ENCODE peak calls at places on chromosomes 2 and 18, in five cellular contexts. A, Y, T, Z and G are unnamed samples.

GRCh38 chr2:86017901-86018896 is 87.5 kb downstream of the POLR1A start:
- DNase-seq in A (peak), Y (peak), T (peak), Z (peak), G (no peak)

GRCh38 chr2:109061736-109062557 is 67.1 kb upstream of the SH3RF3 start:
- DNase-seq in A (no peak), Y (no peak), T (no peak), Z (no peak), G (no peak)

GRCh38 chr2:26623541-26624497 is 17.3 kb downstream of the CIB4 start:
- DNase-seq in A (no peak), Y (no peak), T (no peak), Z (no peak), G (no peak)

GRCh38 chr2:148814143-148814852 is 60.7 kb upstream of the KIF5C start:
- DNase-seq in A (no peak), Y (no peak), T (no peak), Z (peak), G (no peak)

GRCh38 chr2:239322414-239323086 is 78.3 kb downstream of the HDAC4 start:
- DNase-seq in A (no peak), Y (no peak), T (no peak), Z (no peak), G (peak)

GRCh38 chr2:128315829-128316776 is 2.6 kb downstream of the HS6ST1 start:
- DNase-seq in A (no peak), Y (no peak), T (no peak), Z (peak), G (peak)

GRCh38 chr2:237157551-237158102 is 71.9 kb downstream of the COPS8 start:
- DNase-seq in A (no peak), Y (no peak), T (no peak), Z (no peak), G (no peak)

GRCh38 chr2:43452318-43452731 is 143.5 kb downstream of the THADA start:
- DNase-seq in A (no peak), Y (no peak), T (no peak), Z (no peak), G (no peak)

GRCh38 chr18:7467708-7468466 is 99.2 kb upstream of the PTPRM start:
- DNase-seq in A (no peak), Y (peak), T (no peak), Z (no peak), G (no peak)

GRCh38 chr18:39806519-39806918 is 2148.5 kb upstream of the PIK3C3 start:
- DNase-seq in A (no peak), Y (peak), T (no peak), Z (no peak), G (no peak)

GRCh38 chr2:158967114-158967730 is 1.2 kb upstream of the TANC1 start:
- DNase-seq in A (no peak), Y (no peak), T (no peak), Z (no peak), G (no peak)
- TF ChIP-seq CTCF in A (no peak), Y (no peak), T (no peak), Z (no peak), G (no peak)

GRCh38 chr2:225600444-225600843 is 200.9 kb downstream of the NYAP2 start:
- DNase-seq in A (no peak), Y (no peak), T (no peak), Z (no peak), G (no peak)

GRCh38 chr2:225598922-225599321 is 199.4 kb downstream of the NYAP2 start:
- DNase-seq in A (no peak), Y (no peak), T (no peak), Z (no peak), G (no peak)

GRCh38 chr2:225599856-225600255 is 200.3 kb downstream of the NYAP2 start:
- DNase-seq in A (no peak), Y (no peak), T (no peak), Z (no peak), G (no peak)

GRCh38 chr2:225598426-225598825 is 198.9 kb downstream of the NYAP2 start:
- DNase-seq in A (no peak), Y (no peak), T (no peak), Z (no peak), G (no peak)

DNA sequence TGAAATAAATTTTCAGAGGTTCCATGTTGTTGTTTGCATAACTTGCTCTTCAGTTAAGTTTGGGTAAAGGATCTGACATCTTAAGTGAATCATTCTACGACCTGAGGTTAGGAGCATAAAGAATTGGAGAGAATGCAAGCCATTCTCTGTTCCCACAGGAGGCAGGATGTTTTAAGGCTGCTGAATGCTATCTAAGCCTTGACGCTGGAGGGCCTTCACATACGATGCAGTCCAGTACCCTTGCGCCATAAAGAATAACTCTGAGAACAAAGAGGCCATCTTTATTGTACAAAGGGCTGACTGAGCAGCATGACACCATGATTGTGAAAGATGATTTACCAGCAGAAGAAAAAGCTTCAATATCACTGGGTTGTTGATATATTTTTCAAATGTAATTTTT is 198.4 kb downstream of the NYAP2 start:
- DNase-seq in A (no peak), Y (no peak), T (no peak), Z (no peak), G (no peak)
- TF ChIP-seq CTCF in A (no peak), Y (no peak), T (no peak), Z (no peak), G (no peak)

GRCh38 chr2:163723352-163723751 is 12.5 kb downstream of the FIGN start:
- DNase-seq in A (no peak), Y (no peak), T (no peak), Z (no peak), G (no peak)
- TF ChIP-seq CTCF in A (no peak), Y (no peak), T (no peak), Z (no peak), G (no peak)

DNA sequence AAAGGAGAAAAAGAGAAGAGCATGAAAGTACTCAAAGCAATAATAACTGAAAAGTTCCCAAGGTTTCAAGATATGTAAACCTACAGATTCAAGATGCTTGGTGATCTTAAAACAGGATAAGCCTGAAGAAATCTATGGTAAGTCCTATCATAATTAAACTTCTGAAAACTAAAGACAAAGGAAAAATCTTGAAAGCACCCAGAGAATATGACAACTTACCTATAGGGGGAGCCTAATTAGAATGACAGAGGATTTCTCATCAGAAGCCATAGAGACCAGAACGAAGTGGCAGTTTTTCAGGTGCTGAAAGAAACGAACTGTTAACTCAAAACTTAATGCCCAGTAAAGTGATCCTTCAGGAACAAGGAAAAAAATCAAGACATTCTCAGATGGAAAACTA is 59.7 kb downstream of the XDH start:
- DNase-seq in A (peak), Y (peak), T (no peak), Z (peak), G (no peak)
- TF ChIP-seq CTCF in A (peak), Y (peak), T (no peak), Z (peak), G (peak)

DNA sequence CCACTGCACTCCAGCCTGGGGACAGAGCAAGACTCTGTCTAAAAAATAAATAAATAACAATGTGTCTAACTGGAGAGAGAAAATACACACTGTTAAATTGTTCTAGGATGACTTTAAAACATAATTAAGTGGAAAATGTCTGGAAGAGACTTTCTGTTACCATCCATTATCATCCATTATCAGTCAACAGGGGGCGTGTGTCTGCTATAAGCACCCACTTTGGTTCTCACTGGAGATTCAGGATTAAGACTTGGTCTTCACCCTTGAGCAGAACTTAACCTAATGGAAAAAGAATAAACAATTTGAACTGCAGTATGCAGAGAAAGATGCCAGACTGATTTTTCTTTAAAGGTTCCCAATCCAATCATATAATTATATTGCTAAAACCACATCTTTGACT is 999.8 kb upstream of the GYPC start:
- DNase-seq in A (no peak), Y (no peak), T (no peak), Z (no peak), G (no peak)
- TF ChIP-seq CTCF in A (no peak), Y (no peak), T (no peak), Z (peak), G (no peak)

GRCh38 chr2:73212448-73213176 is 1.4 kb upstream of the SMYD5 start:
- DNase-seq in A (peak), Y (peak), T (peak), Z (peak), G (peak)

GRCh38 chr2:73217160-73217559 is 3.1 kb downstream of the SMYD5 start:
- DNase-seq in A (no peak), Y (no peak), T (no peak), Z (no peak), G (no peak)

GRCh38 chr2:73212098-73212447 is 2.0 kb upstream of the SMYD5 start:
- DNase-seq in A (no peak), Y (no peak), T (no peak), Z (no peak), G (no peak)

GRCh38 chr2:73215254-73215653 is 1.2 kb downstream of the SMYD5 start:
- DNase-seq in A (no peak), Y (no peak), T (no peak), Z (no peak), G (no peak)

DNA sequence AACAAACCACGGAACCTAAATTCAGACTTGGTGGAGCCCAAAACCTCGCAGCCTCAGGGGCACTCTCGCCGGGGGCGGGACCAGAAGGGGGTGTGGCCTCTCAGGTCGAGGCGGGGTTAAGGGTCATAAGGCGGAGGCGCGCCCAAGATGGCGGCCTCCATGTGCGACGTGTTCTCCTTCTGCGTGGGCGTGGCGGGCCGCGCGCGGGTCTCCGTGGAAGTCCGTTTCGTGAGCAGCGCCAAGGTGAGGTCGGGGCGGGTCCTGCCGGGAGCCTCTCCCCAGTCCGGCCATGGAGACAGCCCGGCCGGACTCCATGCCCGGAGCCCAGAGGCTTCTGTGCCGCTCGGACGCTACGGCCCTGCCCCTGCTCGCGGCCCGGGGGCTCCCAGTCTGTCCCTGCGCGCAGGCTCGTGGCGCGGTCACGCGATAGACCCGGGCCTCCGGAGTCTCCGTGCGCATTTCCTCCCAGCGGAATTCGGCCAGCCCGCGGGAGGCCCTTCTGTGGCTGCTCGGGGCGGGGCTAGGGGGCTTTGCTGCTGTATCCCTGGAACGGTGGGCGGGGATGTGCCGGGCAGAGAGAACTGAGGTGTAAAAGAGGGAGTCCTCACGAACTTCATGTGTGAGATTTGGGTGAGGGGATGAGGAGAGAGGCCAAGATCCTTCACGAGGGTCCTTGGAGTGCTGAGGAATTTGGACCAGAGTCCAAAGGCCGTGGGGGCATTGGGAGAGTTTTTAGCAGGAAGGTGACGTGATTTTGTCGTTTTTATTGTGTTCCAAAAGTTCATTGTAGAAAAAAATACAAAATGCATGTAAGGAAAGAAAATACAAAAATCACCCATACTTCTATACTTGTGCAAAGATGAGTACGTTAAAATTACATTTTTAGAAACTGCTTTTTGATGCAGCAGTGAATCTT is at the start of gene SMYD5:
- DNase-seq in A (peak), Y (peak), T (peak), Z (peak), G (peak)
- TF ChIP-seq CTCF in A (no peak), Y (no peak), T (no peak), Z (no peak), G (no peak)

GRCh38 chr2:99670768-99671734 is 181.2 kb upstream of the REV1 start:
- DNase-seq in A (no peak), Y (no peak), T (no peak), Z (no peak), G (no peak)

GRCh38 chr2:99662761-99663341 is 173.0 kb upstream of the REV1 start:
- DNase-seq in A (no peak), Y (peak), T (no peak), Z (no peak), G (no peak)

GRCh38 chr2:99663641-99664040 is 173.8 kb upstream of the REV1 start:
- DNase-seq in A (no peak), Y (no peak), T (no peak), Z (no peak), G (no peak)

GRCh38 chr2:99660616-99661416 is 171.0 kb upstream of the REV1 start:
- DNase-seq in A (no peak), Y (no peak), T (no peak), Z (no peak), G (no peak)

DNA sequence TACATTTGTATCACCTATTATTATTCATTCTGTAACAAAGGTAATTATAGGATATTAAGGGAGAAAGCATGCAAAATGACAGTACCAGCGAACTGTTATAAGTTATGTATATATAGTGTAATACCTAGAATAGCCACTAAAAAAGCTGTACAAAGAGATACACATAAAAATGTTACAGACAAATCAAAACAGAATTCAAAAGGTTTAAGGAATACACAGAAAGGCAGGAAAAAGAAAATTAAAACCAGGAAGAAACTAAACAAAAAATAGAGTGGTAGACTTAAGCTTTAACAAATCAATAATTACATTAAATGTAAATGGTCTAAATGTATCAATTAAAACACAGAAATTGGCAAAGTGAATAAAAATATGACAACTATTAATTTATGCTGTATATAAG is 176.4 kb upstream of the REV1 start:
- DNase-seq in A (no peak), Y (no peak), T (no peak), Z (no peak), G (no peak)
- TF ChIP-seq CTCF in A (no peak), Y (no peak), T (no peak), Z (no peak), G (no peak)

GRCh38 chr2:101410716-101411115 is 23.4 kb upstream of the CREG2 start:
- DNase-seq in A (no peak), Y (peak), T (no peak), Z (no peak), G (no peak)

GRCh38 chr2:101415220-101415619 is 27.9 kb upstream of the CREG2 start:
- DNase-seq in A (no peak), Y (no peak), T (no peak), Z (no peak), G (no peak)

GRCh38 chr2:101410114-101410513 is 22.8 kb upstream of the CREG2 start:
- DNase-seq in A (no peak), Y (no peak), T (no peak), Z (no peak), G (no peak)

GRCh38 chr2:101406867-101407266 is 19.6 kb upstream of the CREG2 start:
- DNase-seq in A (no peak), Y (peak), T (no peak), Z (no peak), G (no peak)

GRCh38 chr2:101409699-101410098 is 22.4 kb upstream of the CREG2 start:
- DNase-seq in A (no peak), Y (no peak), T (no peak), Z (no peak), G (no peak)
- TF ChIP-seq CTCF in A (no peak), Y (no peak), T (no peak), Z (no peak), G (no peak)

GRCh38 chr18:57533901-57534300 is 52.6 kb downstream of the FECH start:
- DNase-seq in A (no peak), Y (no peak), T (no peak), Z (no peak), G (no peak)

GRCh38 chr18:57534535-57534934 is 52.0 kb downstream of the FECH start:
- DNase-seq in A (no peak), Y (no peak), T (no peak), Z (no peak), G (no peak)

GRCh38 chr18:57532987-57533386 is 53.5 kb downstream of the FECH start:
- DNase-seq in A (no peak), Y (no peak), T (no peak), Z (no peak), G (no peak)

GRCh38 chr18:57529151-57529550 is 57.4 kb downstream of the FECH start:
- DNase-seq in A (no peak), Y (no peak), T (no peak), Z (no peak), G (no peak)

DNA sequence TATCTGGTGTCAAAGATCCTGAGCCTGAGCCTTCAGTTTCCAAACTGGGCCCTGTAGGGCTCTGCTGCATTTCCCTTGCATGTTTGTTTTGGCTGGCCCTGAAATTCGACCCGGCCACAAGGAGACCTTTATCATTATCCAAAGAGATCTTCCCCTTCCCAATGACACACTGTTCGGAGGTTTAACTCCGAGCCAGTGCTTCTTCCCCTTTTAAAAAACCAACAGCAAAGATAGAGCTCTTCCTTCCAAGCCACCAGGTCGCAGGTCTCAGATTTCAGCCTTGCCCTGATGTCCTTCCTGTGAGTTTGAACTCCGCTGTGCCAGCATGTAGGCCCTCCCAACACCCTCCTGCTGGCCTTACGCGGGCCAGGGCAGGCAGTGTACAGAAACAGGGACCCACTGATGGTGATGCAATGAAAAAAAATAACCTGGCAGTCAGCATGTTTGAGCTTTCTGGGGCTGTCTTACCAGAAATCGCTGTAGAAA is 53.1 kb downstream of the FECH start:
- DNase-seq in A (no peak), Y (no peak), T (no peak), Z (no peak), G (no peak)
- TF ChIP-seq CTCF in A (no peak), Y (no peak), T (no peak), Z (no peak), G (no peak)

GRCh38 chr2:80068068-80068467 is 236.5 kb downstream of the LRRTM1 start:
- DNase-seq in A (no peak), Y (no peak), T (no peak), Z (no peak), G (no peak)

GRCh38 chr2:80075719-80076118 is 228.8 kb downstream of the LRRTM1 start:
- DNase-seq in A (no peak), Y (no peak), T (no peak), Z (no peak), G (no peak)

GRCh38 chr2:80070587-80070986 is 234.0 kb downstream of the LRRTM1 start:
- DNase-seq in A (no peak), Y (no peak), T (no peak), Z (no peak), G (no peak)

GRCh38 chr2:80074321-80074720 is 230.2 kb downstream of the LRRTM1 start:
- DNase-seq in A (no peak), Y (no peak), T (no peak), Z (no peak), G (no peak)

GRCh38 chr2:80073134-80073561 is 231.4 kb downstream of the LRRTM1 start:
- DNase-seq in A (peak), Y (peak), T (no peak), Z (peak), G (peak)
- TF ChIP-seq CTCF in A (peak), Y (peak), T (no peak), Z (peak), G (peak)